ENCODE peak calls at places on chromosomes 12 and 14, in five cellular contexts. D is GM12878, W is HEK293T, B is HepG2, G is H1. M is an unnamed sample.

GRCh38 chr14:100365741-100366140 is 42.6 kb downstream of the SLC25A47 start:
- DNase-seq in D (no peak), W (no peak), B (no peak), G (no peak), M (no peak)

GRCh38 chr14:67814826-67815225 is 1.6 kb downstream of the ZFYVE26 start:
- DNase-seq in D (no peak), W (no peak), B (no peak), G (no peak), M (no peak)

GRCh38 chr12:55727643-55728184 is 1.1 kb downstream of the CD63 start:
- DNase-seq in D (no peak), W (no peak), B (no peak), G (no peak), M (no peak)

GRCh38 chr14:38238881-38239280 is 17.0 kb downstream of the CLEC14A start:
- DNase-seq in D (no peak), W (no peak), B (no peak), G (no peak), M (no peak)

GRCh38 chr12:46938071-46938678 is 112.4 kb upstream of the SLC38A4 start:
- DNase-seq in D (no peak), W (no peak), B (peak; percentile 40), G (no peak), M (no peak)

GRCh38 chr12:111041091-111041490 is 120.7 kb upstream of the MYL2 start:
- DNase-seq in D (no peak), W (no peak), B (no peak), G (no peak), M (no peak)

GRCh38 chr14:67167420-67168109 is 21.7 kb upstream of the GARIN2 start:
- DNase-seq in D (no peak), W (no peak), B (peak; percentile 12), G (no peak), M (no peak)

GRCh38 chr14:34436118-34436905 is 25.7 kb downstream of the SPTSSA start:
- DNase-seq in D (no peak), W (no peak), B (peak; percentile 55), G (no peak), M (no peak)

GRCh38 chr14:20345366-20345765 is 1.9 kb downstream of the PARP2 start:
- DNase-seq in D (no peak), W (no peak), B (no peak), G (no peak), M (no peak)

GRCh38 chr14:55317503-55317902 is 46.3 kb downstream of the FBXO34 start:
- DNase-seq in D (no peak), W (no peak), B (no peak), G (no peak), M (no peak)

GRCh38 chr12:75959506-75959905 is 72.1 kb downstream of the PHLDA1 start:
- DNase-seq in D (no peak), W (no peak), B (no peak), G (no peak), M (no peak)

GRCh38 chr14:101022916-101023435 is 119.5 kb upstream of the RTL1 start:
- DNase-seq in D (no peak), W (no peak), B (no peak), G (no peak), M (no peak)

GRCh38 chr12:47962198-47962597 is 1.2 kb upstream of the TMEM106C start:
- DNase-seq in D (no peak), W (no peak), B (no peak), G (no peak), M (no peak)

GRCh38 chr12:12217018-12217359 is 49.9 kb downstream of the LRP6 start:
- DNase-seq in D (no peak), W (no peak), B (no peak), G (no peak), M (no peak)

GRCh38 chr12:75579552-75579951 is 68.1 kb upstream of the KRR1 start:
- DNase-seq in D (no peak), W (no peak), B (no peak), G (no peak), M (no peak)

GRCh38 chr12:125775507-125775906 is 710.3 kb downstream of the AACS start:
- DNase-seq in D (no peak), W (no peak), B (no peak), G (no peak), M (no peak)

GRCh38 chr12:125772403-125772802 is 707.2 kb downstream of the AACS start:
- DNase-seq in D (no peak), W (no peak), B (no peak), G (no peak), M (no peak)

GRCh38 chr12:125776212-125776611 is 711.0 kb downstream of the AACS start:
- DNase-seq in D (no peak), W (no peak), B (no peak), G (no peak), M (no peak)

DNA sequence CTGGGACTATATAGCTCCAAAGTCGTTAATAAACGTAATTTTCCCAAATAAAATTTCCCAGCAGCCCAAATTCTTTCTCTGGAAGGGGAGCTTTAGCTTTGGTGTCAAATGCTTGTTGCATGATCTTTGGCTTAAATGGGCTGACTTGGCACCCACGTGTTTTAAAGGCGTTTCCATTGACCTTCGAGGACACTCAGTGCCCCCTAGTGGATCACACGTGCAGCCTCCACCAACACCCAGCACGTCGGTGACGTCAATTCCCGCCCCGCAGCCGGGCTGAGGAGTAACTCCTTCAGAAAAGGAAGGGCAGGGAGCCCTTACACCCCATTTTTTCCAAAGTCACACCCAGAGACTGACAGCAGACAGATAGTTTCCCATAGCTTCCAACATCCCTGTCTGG is 707.8 kb downstream of the AACS start:
- DNase-seq in D (no peak), W (peak; percentile 60), B (peak; percentile 27), G (peak; percentile 33), M (peak; percentile 83)
- TF ChIP-seq SUZ12 in D (no peak), W (no peak), B (no peak), G (no peak), M (no peak)

DNA sequence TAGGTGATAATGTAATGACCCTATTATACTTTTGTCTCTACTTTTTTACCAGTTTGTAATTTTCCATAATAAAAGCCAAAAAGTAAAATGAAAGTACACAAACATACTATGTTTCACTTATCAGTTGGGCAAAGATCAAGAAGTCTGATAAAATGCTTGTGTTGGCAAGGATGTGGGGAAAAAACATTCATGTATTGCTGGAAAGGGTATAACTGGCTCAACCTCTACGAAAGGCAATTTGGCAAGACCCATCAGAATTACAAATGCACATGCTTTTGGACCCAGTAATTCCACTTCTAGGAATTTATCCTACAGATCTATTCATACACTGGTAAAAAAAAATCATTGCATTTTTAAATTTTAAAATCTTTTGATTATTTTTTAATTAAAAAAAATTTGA is 68.0 kb downstream of the SPTB start:
- DNase-seq in D (no peak), W (no peak), B (no peak), G (no peak), M (no peak)
- TF ChIP-seq SUZ12 in D (no peak), W (no peak), B (no peak), G (no peak), M (no peak)

DNA sequence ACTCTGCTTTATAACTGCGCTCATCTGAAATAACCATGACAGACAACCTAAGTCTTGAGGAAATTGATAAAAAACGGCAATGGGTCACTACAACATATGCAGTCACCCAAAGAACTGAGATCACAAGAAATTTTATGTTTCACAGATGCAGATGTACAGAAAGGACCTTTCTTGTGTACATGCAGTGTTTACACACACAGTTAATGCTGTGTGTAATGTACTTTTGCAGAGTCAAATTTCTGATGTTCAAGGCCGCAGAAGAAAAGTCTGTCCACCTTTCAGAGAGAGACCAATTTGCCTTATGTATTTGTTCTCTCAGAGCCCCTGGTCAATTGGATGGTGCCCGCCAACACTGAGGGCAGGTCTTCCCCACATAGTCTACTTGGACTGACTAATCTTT is 23.0 kb upstream of the TBK1 start:
- DNase-seq in D (no peak), W (no peak), B (no peak), G (no peak), M (no peak)
- TF ChIP-seq SUZ12 in D (no peak), W (no peak), B (no peak), G (no peak), M (no peak)

GRCh38 chr14:93036652-93037341 is 78.9 kb downstream of the ITPK1 start:
- DNase-seq in D (no peak), W (no peak), B (peak; percentile 69), G (no peak), M (no peak)

GRCh38 chr14:93037354-93037753 is 78.4 kb downstream of the ITPK1 start:
- DNase-seq in D (no peak), W (no peak), B (no peak), G (no peak), M (no peak)

GRCh38 chr14:93035585-93035916 is 80.2 kb downstream of the ITPK1 start:
- DNase-seq in D (no peak), W (no peak), B (no peak), G (no peak), M (no peak)

GRCh38 chr14:93034671-93034994 is 81.1 kb downstream of the ITPK1 start:
- DNase-seq in D (no peak), W (no peak), B (no peak), G (no peak), M (no peak)

GRCh38 chr14:93035917-93036651 is 79.6 kb downstream of the ITPK1 start:
- DNase-seq in D (no peak), W (no peak), B (peak; percentile 91), G (no peak), M (no peak)
- TF ChIP-seq SUZ12 in D (no peak), W (no peak), B (no peak), G (no peak), M (no peak)

DNA sequence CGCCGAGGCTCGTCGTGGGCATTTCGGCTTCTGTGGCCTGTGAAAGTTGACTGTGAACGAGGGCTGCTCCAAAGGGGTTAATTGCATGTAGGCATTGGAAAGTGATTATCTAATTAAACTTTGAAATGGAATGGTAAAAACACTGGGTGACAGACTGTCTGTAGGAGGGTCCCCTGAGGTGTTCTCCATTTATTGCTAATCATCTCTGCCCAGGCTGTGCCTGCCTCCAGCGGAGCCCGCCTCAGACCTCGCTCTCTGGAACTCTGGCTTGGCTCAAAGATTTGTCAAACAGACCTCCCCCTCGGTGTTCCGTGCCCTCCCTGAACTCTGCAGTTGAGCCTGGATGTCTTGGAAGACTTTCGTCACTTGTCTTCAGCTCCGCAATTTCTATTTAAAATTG is 50.2 kb upstream of the VRK1 start:
- DNase-seq in D (no peak), W (no peak), B (no peak), G (no peak), M (no peak)
- TF ChIP-seq SUZ12 in D (no peak), W (no peak), B (no peak), G (no peak), M (no peak)

GRCh38 chr12:13562915-13563742 is 366.6 kb downstream of the EMP1 start:
- DNase-seq in D (no peak), W (no peak), B (no peak), G (no peak), M (no peak)
- TF ChIP-seq SUZ12 in D (no peak), W (no peak), B (no peak), G (no peak), M (no peak)

M was measured in NT2/D1.